ENCODE peak calls at places on chromosomes 13 and 19, in five cellular contexts. R is GM12878, O is H1, J is K562, T is GM12892. L is an unnamed sample.

GRCh38 chr13:98517576-98518310 is 59.2 kb downstream of the STK24 start:
- DNase-seq in R (peak; percentile 66), O (no peak), J (no peak), T (no peak), L (no peak)

GRCh38 chr13:67100723-67101122 is 129.4 kb downstream of the PCDH9 start:
- DNase-seq in O (no peak), T (no peak), R (no peak), J (no peak), L (no peak)

GRCh38 chr19:48837586-48838191 is 1.4 kb upstream of the HSD17B14 start:
- DNase-seq in J (no peak), T (no peak), R (no peak), O (no peak), L (no peak)

GRCh38 chr19:56619131-56619530 is 23.8 kb upstream of the SMIM17 start:
- DNase-seq in J (no peak), O (no peak), T (no peak), R (no peak), L (no peak)

GRCh38 chr13:109764474-109765292 is 21.7 kb downstream of the IRS2 start:
- DNase-seq in R (no peak), T (no peak), O (no peak), J (no peak), L (no peak)

GRCh38 chr13:97285221-97285955 is 63.3 kb downstream of the MBNL2 start:
- DNase-seq in O (no peak), J (no peak), T (no peak), R (no peak), L (no peak)

GRCh38 chr19:20078696-20079095 is 896 bp downstream of the ZNF90 start:
- DNase-seq in T (no peak), R (no peak), O (no peak), J (no peak), L (no peak)

GRCh38 chr13:25963681-25964080 is 88.1 kb downstream of the SHISA2 start:
- DNase-seq in T (no peak), O (no peak), R (no peak), J (no peak), L (no peak)

GRCh38 chr19:16013851-16014840 is 62.1 kb upstream of the TPM4 start:
- DNase-seq in O (no peak), T (no peak), R (no peak), J (no peak), L (no peak)

GRCh38 chr13:105894711-105895110 is 640.8 kb downstream of the EFNB2 start:
- DNase-seq in T (no peak), R (no peak), O (no peak), J (no peak), L (no peak)

GRCh38 chr19:48818234-48818823 is 7.5 kb upstream of the BCAT2 start:
- DNase-seq in T (no peak), O (no peak), R (no peak), J (no peak), L (no peak)

GRCh38 chr13:94389544-94390351 is 89.7 kb downstream of the DCT start:
- DNase-seq in J (no peak), T (no peak), R (no peak), O (no peak), L (no peak)

GRCh38 chr13:110680852-110681251 is 25.1 kb downstream of the CARS2 start:
- DNase-seq in T (peak; percentile 36), J (peak; percentile 31), R (no peak), O (no peak), L (no peak)

GRCh38 chr19:32674153-32674958 is 624 bp downstream of the ANKRD27 start:
- DNase-seq in O (no peak), J (no peak), T (no peak), R (no peak), L (peak; percentile 56)

GRCh38 chr13:20796791-20797513 is 23.2 kb upstream of the EEF1AKMT1 start:
- DNase-seq in J (no peak), T (no peak), R (no peak), O (no peak), L (no peak)

GRCh38 chr13:29855009-29855408 is 4.6 kb upstream of the UBL3 start:
- DNase-seq in R (no peak), J (no peak), O (no peak), T (no peak), L (no peak)

GRCh38 chr13:45108716-45109706 is 11.3 kb upstream of the GTF2F2 start:
- DNase-seq in J (peak; percentile 17), O (no peak), R (peak; percentile 33), T (no peak), L (no peak)

GRCh38 chr13:52713894-52714293 is 25.7 kb downstream of the CNMD start:
- DNase-seq in R (no peak), T (no peak), O (no peak), J (no peak), L (no peak)

GRCh38 chr19:15640294-15640903 is at the start of gene CYP4F3:
- DNase-seq in J (peak; percentile 88), T (no peak), O (no peak), R (no peak), L (no peak)

GRCh38 chr19:49338691-49339363 is 3.6 kb downstream of the CD37 start:
- DNase-seq in T (no peak), O (peak; percentile 90), J (peak; percentile 95), R (no peak), L (no peak)

GRCh38 chr19:22622901-22623840 is 11.0 kb upstream of the ZNF492 start:
- DNase-seq in O (no peak), R (no peak), T (no peak), J (no peak), L (no peak)

GRCh38 chr13:61187471-61187870 is 228.2 kb downstream of the PCDH20 start:
- DNase-seq in R (no peak), T (no peak), J (no peak), O (no peak), L (no peak)

GRCh38 chr19:44846455-44847143 is 502 bp downstream of the NECTIN2 start:
- DNase-seq in R (no peak), O (no peak), T (no peak), J (no peak), L (no peak)

GRCh38 chr19:16457195-16457953 is 14.4 kb downstream of the EPS15L1 start:
- DNase-seq in T (no peak), O (no peak), R (no peak), J (no peak), L (no peak)

GRCh38 chr13:71242191-71242590 is 624.8 kb downstream of the DACH1 start:
- DNase-seq in O (no peak), R (no peak), J (no peak), T (no peak), L (no peak)

GRCh38 chr19:15210323-15210774 is 9.6 kb upstream of the NOTCH3 start:
- DNase-seq in O (no peak), R (no peak), J (no peak), T (no peak), L (no peak)

GRCh38 chr19:40907968-40908735 is 26.1 kb upstream of the CYP2A7 start:
- DNase-seq in T (peak; percentile 29), R (no peak), O (no peak), J (peak; percentile 73), L (no peak)

GRCh38 chr19:51352783-51353360 is 10.9 kb upstream of the VSIG10L start:
- DNase-seq in T (no peak), R (no peak), O (no peak), J (no peak), L (no peak)

GRCh38 chr19:15115080-15115479 is 7.9 kb downstream of the SYDE1 start:
- DNase-seq in O (no peak), R (no peak), J (no peak), T (no peak), L (no peak)

GRCh38 chr19:11652492-11652891 is 55.2 kb downstream of the ZNF627 start:
- DNase-seq in R (no peak), T (no peak), J (no peak), O (no peak), L (no peak)
- TF ChIP-seq TAF1 in R (no peak), T (no peak), J (no peak), O (no peak), L (no peak)

GRCh38 chr13:112719556-112719955 is 29.7 kb downstream of the ATP11A start:
- DNase-seq in J (no peak), O (no peak), R (no peak), T (no peak), L (no peak)

GRCh38 chr13:112720814-112721197 is 31.0 kb downstream of the ATP11A start:
- DNase-seq in J (no peak), T (no peak), O (no peak), R (no peak), L (no peak)

GRCh38 chr13:112720251-112720650 is 30.4 kb downstream of the ATP11A start:
- DNase-seq in J (no peak), O (no peak), T (no peak), R (no peak), L (no peak)

GRCh38 chr13:112722433-112723250 is 32.8 kb downstream of the ATP11A start:
- DNase-seq in T (no peak), O (no peak), R (no peak), J (peak; percentile 66), L (no peak)

GRCh38 chr13:112721198-112722104 is 31.6 kb downstream of the ATP11A start:
- DNase-seq in T (no peak), J (no peak), R (no peak), O (no peak), L (no peak)
- TF ChIP-seq POLR2A in T (no peak), J (no peak), R (no peak), O (no peak), L (no peak)

DNA sequence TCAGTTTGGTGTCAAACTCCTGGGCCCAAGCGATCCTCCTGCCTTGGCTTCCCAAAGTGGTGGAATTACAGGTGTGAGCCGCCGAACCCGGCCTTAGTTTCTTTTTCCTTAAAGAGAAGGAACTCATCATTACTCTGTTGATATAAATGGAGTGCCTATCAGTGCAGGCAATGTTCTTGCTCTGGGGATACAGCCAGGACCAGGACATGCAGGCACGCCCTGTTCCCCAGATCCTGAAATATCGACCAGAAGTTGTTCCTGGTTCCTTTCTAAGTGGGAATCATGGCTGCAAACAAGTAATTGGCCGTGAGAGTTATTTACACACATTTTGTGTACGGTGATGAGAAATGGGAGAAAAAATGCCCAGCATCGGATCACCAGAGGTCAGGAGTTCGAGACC is 8.4 kb downstream of the DNM2 start:
- DNase-seq in J (no peak), R (no peak), T (no peak), O (no peak), L (no peak)
- TF ChIP-seq TAF1 in J (no peak), R (no peak), T (no peak), O (no peak), L (no peak)

DNA sequence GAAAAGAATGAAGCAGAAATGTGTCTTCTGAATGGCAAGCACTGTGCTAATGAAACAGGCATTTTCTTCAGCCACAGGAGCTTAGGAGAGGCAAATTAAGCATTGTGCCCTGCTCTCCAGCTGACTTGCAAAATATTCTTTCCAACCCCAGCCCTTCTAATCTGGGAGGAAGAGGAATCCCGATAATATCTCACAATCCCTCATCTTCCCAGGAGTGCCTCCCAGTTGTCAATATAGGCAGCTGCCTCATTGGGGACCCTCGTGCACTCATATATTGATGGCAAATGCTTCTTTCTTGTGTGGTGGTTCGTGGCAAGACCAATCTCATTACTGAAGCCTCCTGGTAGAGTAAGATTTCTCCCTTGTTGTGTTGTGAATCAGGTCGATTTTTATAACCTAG is 299.0 kb downstream of the COG6 start:
- DNase-seq in O (no peak), T (no peak), J (no peak), R (no peak), L (no peak)
- TF ChIP-seq POLR2A in O (no peak), T (no peak), J (no peak), R (no peak), L (no peak)

GRCh38 chr19:33703821-33704220 is 82.1 kb downstream of the CHST8 start:
- DNase-seq in R (no peak), O (no peak), T (no peak), J (no peak), L (no peak)
- TF ChIP-seq TAF1 in R (no peak), O (no peak), T (no peak), J (no peak), L (no peak)

L was measured in GM12891.